ENCODE peak calls at places on chromosomes 4 and X, in seven cellular contexts. One of them, this sample, is unnamed.

GRCh38 chr4:104592894-104593470 is 98.3 kb upstream of the CXXC4 start:
- DNase-seq in uterus: no peak
- DNase-seq in CD4-positive, CD25-positive, alpha-beta regulatory T cell: no peak
- DNase-seq in ovary: no peak
- DNase-seq in germinal center: no peak
- DNase-seq in T-helper 9 cell: no peak
- DNase-seq in T-helper 1 cell: no peak
- DNase-seq in this sample: no peak

GRCh38 chr4:122976111-122976510 is 53.7 kb upstream of the NUDT6 start:
- DNase-seq in uterus: no peak
- DNase-seq in CD4-positive, CD25-positive, alpha-beta regulatory T cell: no peak
- DNase-seq in ovary: no peak
- DNase-seq in germinal center: no peak
- DNase-seq in T-helper 9 cell: no peak
- DNase-seq in T-helper 1 cell: no peak
- DNase-seq in this sample: no peak

GRCh38 chr4:1033840-1034551 is 22.6 kb downstream of the FGFRL1 start:
- DNase-seq in uterus: peak; percentile 70
- DNase-seq in CD4-positive, CD25-positive, alpha-beta regulatory T cell: no peak
- DNase-seq in ovary: peak; percentile 87
- DNase-seq in germinal center: no peak
- DNase-seq in T-helper 9 cell: no peak
- DNase-seq in T-helper 1 cell: no peak
- DNase-seq in this sample: no peak

GRCh38 chrX:1679238-1679637 is 64.4 kb downstream of the ASMT start:
- DNase-seq in uterus: no peak
- DNase-seq in CD4-positive, CD25-positive, alpha-beta regulatory T cell: no peak
- DNase-seq in ovary: no peak
- DNase-seq in germinal center: no peak
- DNase-seq in T-helper 9 cell: no peak
- DNase-seq in T-helper 1 cell: no peak
- DNase-seq in this sample: no peak

GRCh38 chr4:115325836-115326235 is 212.4 kb upstream of the NDST4 start:
- DNase-seq in uterus: no peak
- DNase-seq in CD4-positive, CD25-positive, alpha-beta regulatory T cell: no peak
- DNase-seq in ovary: no peak
- DNase-seq in germinal center: no peak
- DNase-seq in T-helper 9 cell: no peak
- DNase-seq in T-helper 1 cell: no peak
- DNase-seq in this sample: no peak

GRCh38 chr4:41722171-41722570 is 26.4 kb downstream of the PHOX2B start:
- DNase-seq in uterus: no peak
- DNase-seq in CD4-positive, CD25-positive, alpha-beta regulatory T cell: no peak
- DNase-seq in ovary: no peak
- DNase-seq in germinal center: no peak
- DNase-seq in T-helper 9 cell: no peak
- DNase-seq in T-helper 1 cell: no peak
- DNase-seq in this sample: no peak

GRCh38 chrX:123860506-123860840 is 620 bp downstream of the XIAP start:
- DNase-seq in uterus: no peak
- DNase-seq in CD4-positive, CD25-positive, alpha-beta regulatory T cell: peak; percentile 24
- DNase-seq in ovary: no peak
- DNase-seq in germinal center: peak; percentile 42
- DNase-seq in T-helper 9 cell: peak; percentile 9
- DNase-seq in T-helper 1 cell: no peak
- DNase-seq in this sample: no peak

GRCh38 chrX:130385520-130385919 is at the start of gene GPR119:
- DNase-seq in uterus: no peak
- DNase-seq in CD4-positive, CD25-positive, alpha-beta regulatory T cell: no peak
- DNase-seq in ovary: no peak
- DNase-seq in germinal center: no peak
- DNase-seq in T-helper 9 cell: no peak
- DNase-seq in T-helper 1 cell: no peak
- DNase-seq in this sample: no peak

GRCh38 chr4:185318679-185319078 is 77.0 kb downstream of the LRP2BP start:
- DNase-seq in uterus: no peak
- DNase-seq in CD4-positive, CD25-positive, alpha-beta regulatory T cell: no peak
- DNase-seq in ovary: no peak
- DNase-seq in germinal center: no peak
- DNase-seq in T-helper 9 cell: no peak
- DNase-seq in T-helper 1 cell: no peak
- DNase-seq in this sample: peak; percentile 53

GRCh38 chr4:37646237-37646636 is 39.9 kb downstream of the RELL1 start:
- DNase-seq in uterus: no peak
- DNase-seq in CD4-positive, CD25-positive, alpha-beta regulatory T cell: no peak
- DNase-seq in ovary: no peak
- DNase-seq in germinal center: no peak
- DNase-seq in T-helper 9 cell: no peak
- DNase-seq in T-helper 1 cell: no peak
- DNase-seq in this sample: no peak

GRCh38 chr4:110224812-110225211 is 26.4 kb upstream of the ELOVL6 start:
- DNase-seq in uterus: no peak
- DNase-seq in CD4-positive, CD25-positive, alpha-beta regulatory T cell: no peak
- DNase-seq in ovary: no peak
- DNase-seq in germinal center: no peak
- DNase-seq in T-helper 9 cell: no peak
- DNase-seq in T-helper 1 cell: no peak
- DNase-seq in this sample: no peak

GRCh38 chr4:58551676-58552075 is 1441.5 kb upstream of the IGFBP7 start:
- DNase-seq in uterus: no peak
- DNase-seq in CD4-positive, CD25-positive, alpha-beta regulatory T cell: no peak
- DNase-seq in ovary: no peak
- DNase-seq in germinal center: no peak
- DNase-seq in T-helper 9 cell: no peak
- DNase-seq in T-helper 1 cell: no peak
- DNase-seq in this sample: no peak

GRCh38 chr4:101158136-101158485 is 189.2 kb downstream of the PPP3CA start:
- DNase-seq in uterus: no peak
- DNase-seq in CD4-positive, CD25-positive, alpha-beta regulatory T cell: no peak
- DNase-seq in ovary: no peak
- DNase-seq in germinal center: no peak
- DNase-seq in T-helper 9 cell: no peak
- DNase-seq in T-helper 1 cell: no peak
- DNase-seq in this sample: no peak

GRCh38 chr4:86482851-86483490 is 111.1 kb upstream of the PTPN13 start:
- DNase-seq in uterus: no peak
- DNase-seq in CD4-positive, CD25-positive, alpha-beta regulatory T cell: no peak
- DNase-seq in ovary: no peak
- DNase-seq in germinal center: peak; percentile 12
- DNase-seq in T-helper 9 cell: no peak
- DNase-seq in T-helper 1 cell: no peak
- DNase-seq in this sample: no peak

GRCh38 chrX:10010686-10011085 is 43.5 kb downstream of the CLDN34 start:
- DNase-seq in uterus: no peak
- DNase-seq in CD4-positive, CD25-positive, alpha-beta regulatory T cell: no peak
- DNase-seq in ovary: no peak
- DNase-seq in germinal center: no peak
- DNase-seq in T-helper 9 cell: no peak
- DNase-seq in T-helper 1 cell: no peak
- DNase-seq in this sample: no peak

GRCh38 chr4:31365006-31365690 is 645.0 kb downstream of the PCDH7 start:
- DNase-seq in uterus: no peak
- DNase-seq in CD4-positive, CD25-positive, alpha-beta regulatory T cell: no peak
- DNase-seq in ovary: no peak
- DNase-seq in germinal center: no peak
- DNase-seq in T-helper 9 cell: no peak
- DNase-seq in T-helper 1 cell: no peak
- DNase-seq in this sample: no peak

GRCh38 chr4:168374772-168375523 is 56.4 kb upstream of the DDX60 start:
- DNase-seq in uterus: no peak
- DNase-seq in CD4-positive, CD25-positive, alpha-beta regulatory T cell: no peak
- DNase-seq in ovary: no peak
- DNase-seq in germinal center: no peak
- DNase-seq in T-helper 9 cell: no peak
- DNase-seq in T-helper 1 cell: no peak
- DNase-seq in this sample: no peak

GRCh38 chrX:34653811-34654210 is 3.3 kb downstream of the TMEM47 start:
- DNase-seq in uterus: no peak
- DNase-seq in CD4-positive, CD25-positive, alpha-beta regulatory T cell: no peak
- DNase-seq in ovary: no peak
- DNase-seq in germinal center: no peak
- DNase-seq in T-helper 9 cell: no peak
- DNase-seq in T-helper 1 cell: no peak
- DNase-seq in this sample: no peak